ENCODE peak calls at places on chromosomes 12 and 14, in six cellular contexts. C, O, S, F, L and V are unnamed samples.

GRCh38 chr14:104226421-104227385 is 88.3 kb downstream of the KIF26A start:
- DNase-seq in L (no peak), S (peak), C (no peak), O (no peak), F (no peak), V (no peak)

GRCh38 chr12:108302471-108303311 is 36.4 kb downstream of the CMKLR1 start:
- DNase-seq in L (peak), S (no peak), O (no peak), F (peak), C (no peak), V (no peak)

GRCh38 chr14:68512088-68512487 is 280.8 kb downstream of the ZFP36L1 start:
- DNase-seq in O (no peak), S (no peak), F (no peak), C (no peak), L (no peak), V (no peak)

GRCh38 chr14:59352951-59353350 is 112.2 kb downstream of the GPR135 start:
- DNase-seq in F (no peak), C (no peak), O (no peak), S (no peak), L (no peak), V (no peak)

GRCh38 chr12:16593546-16593945 is 12.4 kb downstream of the LMO3 start:
- DNase-seq in L (no peak), S (no peak), O (no peak), F (no peak), C (no peak), V (no peak)

GRCh38 chr14:103543140-103543539 is 14.1 kb downstream of the TRMT61A start:
- DNase-seq in O (no peak), L (no peak), F (no peak), S (no peak), C (no peak), V (no peak)

GRCh38 chr14:95200404-95200803 is 43.1 kb upstream of the DICER1 start:
- DNase-seq in C (no peak), L (no peak), F (no peak), S (no peak), O (no peak), V (no peak)

GRCh38 chr14:70245026-70245425 is 56.3 kb upstream of the SLC8A3 start:
- DNase-seq in C (no peak), L (no peak), O (no peak), S (no peak), F (no peak), V (no peak)

GRCh38 chr14:75003250-75004027 is 718 bp downstream of the EIF2B2 start:
- DNase-seq in L (no peak), S (peak), O (no peak), F (no peak), C (no peak), V (no peak)

GRCh38 chr12:27864521-27864920 is 84.5 kb upstream of the MANSC4 start:
- DNase-seq in O (no peak), L (no peak), F (peak), S (no peak), C (no peak), V (no peak)

GRCh38 chr14:21383848-21384493 is at the start of gene SUPT16H:
- DNase-seq in F (peak), O (peak), L (peak), S (peak), C (peak), V (peak)

GRCh38 chr12:28498850-28499249 is 308.6 kb downstream of the CCDC91 start:
- DNase-seq in F (no peak), O (no peak), L (no peak), C (no peak), S (no peak), V (no peak)

GRCh38 chr12:27667540-27667939 is 28.7 kb upstream of the REP15 start:
- DNase-seq in L (peak), S (no peak), C (no peak), O (no peak), F (peak), V (no peak)

GRCh38 chr12:108236366-108236765 is 102.7 kb downstream of the CMKLR1 start:
- DNase-seq in L (no peak), C (no peak), O (no peak), F (no peak), S (no peak), V (no peak)

GRCh38 chr12:45121224-45121623 is 70.3 kb upstream of the DBX2 start:
- DNase-seq in C (no peak), L (no peak), O (no peak), F (no peak), S (peak), V (no peak)

GRCh38 chr14:61381589-61381988 is 60.2 kb downstream of the PRKCH start:
- DNase-seq in S (no peak), F (no peak), C (no peak), L (no peak), O (no peak), V (no peak)

GRCh38 chr12:124231980-124232653 is 62.8 kb upstream of the RFLNA start:
- DNase-seq in F (no peak), L (no peak), O (no peak), C (no peak), S (no peak), V (no peak)

GRCh38 chr14:50697659-50698290 is 29.7 kb upstream of the SAV1 start:
- DNase-seq in S (no peak), C (no peak), O (no peak), F (no peak), L (no peak), V (no peak)

GRCh38 chr12:67415473-67415872 is 146.3 kb downstream of the CAND1 start:
- DNase-seq in S (peak), L (no peak), O (no peak), C (peak), F (peak), V (no peak)

GRCh38 chr12:131912526-131913274 is 16.4 kb upstream of the PUS1 start:
- DNase-seq in S (no peak), O (no peak), L (peak), F (peak), C (no peak), V (no peak)

GRCh38 chr14:88667555-88668273 is 104.9 kb downstream of the ZC3H14 start:
- DNase-seq in F (peak), L (no peak), C (peak), S (peak), O (no peak), V (peak)

GRCh38 chr14:104870368-104871144 is 5.5 kb downstream of the CEP170B start:
- DNase-seq in F (no peak), L (no peak), C (no peak), S (peak), O (no peak), V (no peak)

GRCh38 chr14:106318700-106319099 is 792.3 kb downstream of the TMEM121 start:
- DNase-seq in L (no peak), C (peak), S (peak), O (no peak), F (no peak), V (peak)

GRCh38 chr12:70448371-70448770 is 82.3 kb downstream of the KCNMB4 start:
- DNase-seq in C (no peak), O (no peak), S (no peak), L (no peak), F (no peak), V (no peak)

GRCh38 chr14:103716091-103716801 is 636 bp downstream of the ZFYVE21 start:
- DNase-seq in L (no peak), S (no peak), O (no peak), F (no peak), C (peak), V (peak)

GRCh38 chr12:88081247-88081646 is 52.0 kb upstream of the C12orf50 start:
- DNase-seq in L (no peak), C (no peak), F (no peak), O (no peak), S (no peak), V (no peak)

GRCh38 chr14:59484611-59485174 is 376 bp downstream of the JKAMP start:
- DNase-seq in C (no peak), L (no peak), F (no peak), O (no peak), S (no peak), V (no peak)

GRCh38 chr12:114774181-114774580 is 90.2 kb upstream of the TBX3 start:
- DNase-seq in L (no peak), S (no peak), F (peak), O (no peak), C (no peak), V (no peak)

GRCh38 chr12:4943938-4944284 is 34.2 kb downstream of the KCNA1 start:
- DNase-seq in O (no peak), S (no peak), F (no peak), C (no peak), L (no peak), V (no peak)

GRCh38 chr12:130201037-130201436 is 38.8 kb downstream of the FZD10 start:
- DNase-seq in C (no peak), L (no peak), S (no peak), O (no peak), F (no peak), V (no peak)

GRCh38 chr14:63542231-63542999 is 762 bp downstream of the PPP2R5E start:
- DNase-seq in L (no peak), O (no peak), S (peak), C (no peak), F (no peak), V (no peak)

GRCh38 chr12:127064207-127064606 is 1202.8 kb upstream of the TMEM132C start:
- DNase-seq in S (no peak), C (no peak), L (no peak), F (no peak), O (no peak), V (no peak)

GRCh38 chr14:100546051-100546443 is 41.2 kb downstream of the BEGAIN start:
- DNase-seq in L (no peak), C (peak), S (peak), F (no peak), O (no peak), V (peak)

GRCh38 chr12:94109154-94109553 is 39.2 kb upstream of the PLXNC1 start:
- DNase-seq in S (no peak), C (peak), F (peak), L (no peak), O (no peak), V (peak)

GRCh38 chr14:99675381-99675835 is 8.7 kb upstream of the CYP46A1 start:
- DNase-seq in O (no peak), S (no peak), L (no peak), C (no peak), F (no peak), V (no peak)

GRCh38 chr12:70309348-70309747 is 56.7 kb upstream of the KCNMB4 start:
- DNase-seq in F (no peak), C (no peak), O (no peak), L (no peak), S (no peak), V (no peak)

GRCh38 chr14:88551094-88551870 is 3.5 kb downstream of the PTPN21 start:
- DNase-seq in C (peak), F (peak), L (no peak), S (no peak), O (no peak), V (no peak)

GRCh38 chr12:11876301-11876700 is 194.4 kb upstream of the BCL2L14 start:
- DNase-seq in F (no peak), L (no peak), S (no peak), C (no peak), O (no peak), V (no peak)

GRCh38 chr12:11877869-11878780 is 192.6 kb upstream of the BCL2L14 start:
- DNase-seq in S (no peak), C (no peak), L (no peak), O (no peak), F (peak), V (no peak)

GRCh38 chr12:11872055-11872454 is 198.7 kb upstream of the BCL2L14 start:
- DNase-seq in S (no peak), F (no peak), C (no peak), L (no peak), O (no peak), V (no peak)

GRCh38 chr12:11877102-11877826 is 193.5 kb upstream of the BCL2L14 start:
- DNase-seq in L (no peak), C (no peak), S (no peak), O (no peak), F (no peak), V (no peak)

DNA sequence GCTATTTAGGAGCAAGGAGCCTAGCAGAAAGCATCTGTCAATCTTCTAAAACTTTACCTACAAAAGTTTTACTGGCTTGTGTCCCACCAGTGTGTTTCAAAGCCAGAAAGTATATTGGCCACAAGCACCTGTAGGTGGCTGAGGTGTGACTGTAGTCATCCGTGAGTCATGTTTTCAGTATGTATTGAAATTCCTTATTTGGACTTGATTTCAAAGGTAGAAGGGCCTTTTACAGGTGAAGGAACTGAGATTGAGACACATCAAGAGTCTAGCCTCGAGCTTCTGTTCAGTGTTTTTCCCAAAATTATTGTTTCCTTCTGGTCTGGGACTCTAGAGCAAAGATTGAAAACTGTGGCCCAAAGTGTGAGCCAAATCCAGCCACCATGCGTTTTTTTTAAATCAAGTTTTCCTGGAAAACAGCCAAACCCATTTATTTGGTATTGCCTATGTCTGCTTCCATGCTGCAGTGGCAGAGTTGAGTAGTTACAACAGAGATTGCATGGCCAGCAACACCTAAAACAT is 195.3 kb upstream of the BCL2L14 start:
- DNase-seq in C (peak), O (no peak), F (no peak), L (no peak), S (no peak), V (peak)
- TF ChIP-seq CTCF in C (no peak), O (peak), F (no peak), L (no peak), S (no peak), V (no peak)

GRCh38 chr12:54010972-54011664 is 2.3 kb downstream of the HOXC8 start:
- DNase-seq in S (no peak), O (no peak), F (no peak), L (no peak), C (no peak), V (no peak)
- TF ChIP-seq CTCF in S (no peak), O (no peak), F (no peak), L (no peak), C (no peak), V (no peak)

GRCh38 chr12:1630081-1630826 is 1.2 kb downstream of the WNT5B start:
- DNase-seq in L (no peak), F (peak), S (peak), C (peak), O (no peak), V (peak)

GRCh38 chr12:1629338-1630080 is 478 bp downstream of the WNT5B start:
- DNase-seq in O (no peak), L (no peak), F (no peak), C (peak), S (peak), V (peak)

GRCh38 chr12:1628671-1629337 is at the start of gene WNT5B:
- DNase-seq in F (no peak), C (no peak), O (no peak), S (no peak), L (no peak), V (no peak)

GRCh38 chr12:1632702-1633101 is 3.7 kb downstream of the WNT5B start:
- DNase-seq in C (no peak), F (no peak), S (no peak), O (no peak), L (no peak), V (no peak)

GRCh38 chr12:1630827-1631591 is 2.0 kb downstream of the WNT5B start:
- DNase-seq in L (no peak), O (no peak), S (no peak), C (no peak), F (peak), V (no peak)
- TF ChIP-seq CTCF in L (no peak), O (no peak), S (no peak), C (no peak), F (peak), V (no peak)

DNA sequence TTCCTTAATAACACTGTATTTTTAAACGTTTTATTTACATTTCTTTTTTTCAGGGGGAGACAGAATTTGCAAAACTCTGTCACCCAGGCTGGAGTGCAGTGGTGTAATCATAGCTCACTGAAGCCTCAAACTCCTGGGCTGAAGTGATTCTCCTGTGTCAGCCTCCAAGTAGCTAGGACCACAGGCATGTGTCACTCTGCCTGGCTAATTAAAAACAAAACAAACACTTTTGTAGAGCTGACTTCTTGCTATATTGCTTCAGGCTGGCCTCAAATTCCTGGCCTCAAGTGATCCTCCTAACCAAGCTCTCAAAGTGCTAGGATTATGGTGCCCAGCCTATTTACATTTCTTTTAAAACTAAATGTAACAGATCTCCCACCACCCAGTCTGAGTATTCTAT is 12.7 kb downstream of the CPSF6 start:
- DNase-seq in C (no peak), L (no peak), O (no peak), F (no peak), S (no peak), V (no peak)
- TF ChIP-seq CTCF in C (no peak), L (no peak), O (no peak), F (no peak), S (no peak), V (no peak)

GRCh38 chr12:112473056-112473455 is 54.3 kb downstream of the PTPN11 start:
- DNase-seq in S (peak), L (no peak), C (no peak), F (no peak), O (no peak), V (peak)
- TF ChIP-seq CTCF in S (peak), L (no peak), C (no peak), F (peak), O (peak), V (peak)

DNA sequence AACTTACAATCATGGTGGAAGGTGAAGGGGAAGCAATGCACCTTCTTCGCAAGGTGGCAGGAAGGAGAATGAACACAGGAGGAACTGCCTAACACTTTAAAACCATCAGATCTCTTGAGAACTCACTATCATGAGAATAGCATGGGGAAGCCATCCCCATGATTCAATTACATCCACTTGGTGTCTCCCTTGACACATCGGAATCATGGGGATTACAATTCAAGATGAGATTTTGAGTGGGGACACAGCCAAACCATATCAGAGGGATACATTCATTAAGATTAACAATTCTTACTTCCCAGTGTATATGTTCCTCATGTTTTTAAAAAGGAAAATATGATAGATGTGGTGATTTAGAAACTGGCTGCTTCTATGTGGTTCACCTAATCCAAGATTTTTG is 117.9 kb downstream of the PDE3A start:
- DNase-seq in F (peak), C (no peak), L (no peak), O (no peak), S (no peak), V (no peak)
- TF ChIP-seq CTCF in F (peak), C (no peak), L (no peak), O (no peak), S (no peak), V (no peak)

GRCh38 chr12:10673660-10674384 is at the start of gene STYK1:
- DNase-seq in C (peak), F (peak), L (no peak), S (peak), O (no peak), V (peak)
- TF ChIP-seq CTCF in C (peak), F (peak), L (peak), S (peak), O (peak), V (peak)

GRCh38 chr14:101736071-101736470 is 25.4 kb upstream of the PPP2R5C start:
- DNase-seq in C (no peak), O (no peak), S (no peak), L (no peak), F (no peak), V (no peak)

GRCh38 chr14:101738921-101739320 is 22.6 kb upstream of the PPP2R5C start:
- DNase-seq in C (no peak), S (no peak), L (no peak), F (no peak), O (no peak), V (no peak)

GRCh38 chr14:101739446-101740141 is 21.9 kb upstream of the PPP2R5C start:
- DNase-seq in F (no peak), O (no peak), L (no peak), C (no peak), S (no peak), V (no peak)

GRCh38 chr14:101736585-101736984 is 24.9 kb upstream of the PPP2R5C start:
- DNase-seq in S (no peak), C (no peak), L (no peak), O (no peak), F (no peak), V (no peak)

GRCh38 chr14:101737414-101738367 is 23.8 kb upstream of the PPP2R5C start:
- DNase-seq in C (no peak), L (no peak), S (peak), O (no peak), F (no peak), V (no peak)
- TF ChIP-seq CTCF in C (no peak), L (no peak), S (peak), O (peak), F (no peak), V (peak)

DNA sequence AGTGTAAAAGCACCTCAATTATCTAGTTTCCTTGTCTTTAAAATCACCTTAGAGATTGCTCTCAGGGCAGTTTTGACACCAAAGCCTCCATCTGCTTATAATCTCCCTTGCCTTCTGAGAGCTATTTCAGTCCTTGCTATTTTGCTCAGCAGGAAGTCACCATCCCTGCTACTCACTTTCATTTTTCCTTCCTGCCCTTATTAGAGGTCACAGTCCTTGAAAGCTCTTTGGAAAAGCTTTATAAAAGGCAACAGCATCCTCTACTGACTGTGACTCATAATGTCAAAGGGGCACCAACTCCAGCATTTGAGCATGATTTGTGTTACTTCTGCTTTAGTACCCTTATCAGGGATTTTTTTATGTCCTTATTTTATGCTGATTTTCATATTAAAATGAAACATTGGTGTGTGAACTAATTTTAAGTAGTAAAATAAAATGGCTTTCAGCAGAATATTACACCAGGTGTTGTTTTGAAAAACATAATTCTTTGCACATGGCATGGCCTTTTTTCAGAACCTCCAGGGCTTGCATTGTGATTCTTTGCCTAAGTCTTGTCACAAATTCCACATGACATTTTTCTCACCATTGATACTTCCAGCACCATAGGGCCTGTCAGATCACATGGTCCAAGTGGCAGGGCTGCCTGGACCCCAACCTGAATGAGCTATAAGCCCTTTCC is 213.0 kb downstream of the ADAMTS20 start:
- DNase-seq in F (peak), S (no peak), L (no peak), C (peak), O (no peak), V (no peak)
- TF ChIP-seq CTCF in F (peak), S (peak), L (peak), C (peak), O (peak), V (peak)